ENCODE peak calls at places on chromosomes 13 and 19, in eight cellular contexts. One of them, this sample, is unnamed.

GRCh38 chr13:33052446-33052845 is 36.2 kb downstream of the KL start:
- DNase-seq in activated CD8-positive, alpha-beta T cell treated with anti-CD3 and anti-CD28 coated beads for 36 hours: no peak
- DNase-seq in EH: peak
- DNase-seq in lower leg skin: no peak
- DNase-seq in C1 segment of cervical spinal cord: no peak
- DNase-seq in left cardiac atrium: no peak
- DNase-seq in astrocyte of the hippocampus: peak
- DNase-seq in GM23338: no peak
- DNase-seq in this sample: no peak

GRCh38 chr13:43390101-43390500 is 366.7 kb downstream of the DNAJC15 start:
- DNase-seq in activated CD8-positive, alpha-beta T cell treated with anti-CD3 and anti-CD28 coated beads for 36 hours: no peak
- DNase-seq in EH: peak
- DNase-seq in lower leg skin: no peak
- DNase-seq in C1 segment of cervical spinal cord: no peak
- DNase-seq in left cardiac atrium: no peak
- DNase-seq in astrocyte of the hippocampus: no peak
- DNase-seq in GM23338: no peak
- DNase-seq in this sample: no peak

GRCh38 chr19:29677001-29677781 is 11.9 kb downstream of the PLEKHF1 start:
- DNase-seq in activated CD8-positive, alpha-beta T cell treated with anti-CD3 and anti-CD28 coated beads for 36 hours: peak
- DNase-seq in EH: no peak
- DNase-seq in lower leg skin: peak
- DNase-seq in C1 segment of cervical spinal cord: no peak
- DNase-seq in left cardiac atrium: no peak
- DNase-seq in astrocyte of the hippocampus: no peak
- DNase-seq in GM23338: peak
- DNase-seq in this sample: no peak

GRCh38 chr13:33312150-33312908 is 26.8 kb upstream of the STARD13 start:
- DNase-seq in activated CD8-positive, alpha-beta T cell treated with anti-CD3 and anti-CD28 coated beads for 36 hours: no peak
- DNase-seq in EH: peak
- DNase-seq in lower leg skin: no peak
- DNase-seq in C1 segment of cervical spinal cord: no peak
- DNase-seq in left cardiac atrium: no peak
- DNase-seq in astrocyte of the hippocampus: peak
- DNase-seq in GM23338: peak
- DNase-seq in this sample: no peak

GRCh38 chr19:3986260-3987041 is 1.2 kb upstream of the EEF2 start:
- DNase-seq in activated CD8-positive, alpha-beta T cell treated with anti-CD3 and anti-CD28 coated beads for 36 hours: peak
- DNase-seq in EH: peak
- DNase-seq in lower leg skin: no peak
- DNase-seq in C1 segment of cervical spinal cord: peak
- DNase-seq in left cardiac atrium: no peak
- DNase-seq in astrocyte of the hippocampus: peak
- DNase-seq in GM23338: peak
- DNase-seq in this sample: peak

GRCh38 chr13:110366733-110367132 is 59.6 kb downstream of the COL4A2 start:
- DNase-seq in activated CD8-positive, alpha-beta T cell treated with anti-CD3 and anti-CD28 coated beads for 36 hours: no peak
- DNase-seq in EH: no peak
- DNase-seq in lower leg skin: no peak
- DNase-seq in C1 segment of cervical spinal cord: no peak
- DNase-seq in left cardiac atrium: no peak
- DNase-seq in astrocyte of the hippocampus: no peak
- DNase-seq in GM23338: no peak
- DNase-seq in this sample: no peak

GRCh38 chr19:593505-593904 is 3.8 kb downstream of the HCN2 start:
- DNase-seq in activated CD8-positive, alpha-beta T cell treated with anti-CD3 and anti-CD28 coated beads for 36 hours: no peak
- DNase-seq in EH: no peak
- DNase-seq in lower leg skin: no peak
- DNase-seq in C1 segment of cervical spinal cord: no peak
- DNase-seq in left cardiac atrium: no peak
- DNase-seq in astrocyte of the hippocampus: no peak
- DNase-seq in GM23338: no peak
- DNase-seq in this sample: no peak

GRCh38 chr13:88042489-88042888 is 371.3 kb downstream of the SLITRK5 start:
- DNase-seq in activated CD8-positive, alpha-beta T cell treated with anti-CD3 and anti-CD28 coated beads for 36 hours: no peak
- DNase-seq in EH: no peak
- DNase-seq in lower leg skin: no peak
- DNase-seq in C1 segment of cervical spinal cord: no peak
- DNase-seq in left cardiac atrium: no peak
- DNase-seq in astrocyte of the hippocampus: peak
- DNase-seq in GM23338: no peak
- DNase-seq in this sample: no peak

GRCh38 chr13:27968316-27969072 is 621 bp downstream of the CDX2 start:
- DNase-seq in activated CD8-positive, alpha-beta T cell treated with anti-CD3 and anti-CD28 coated beads for 36 hours: no peak
- DNase-seq in EH: no peak
- DNase-seq in lower leg skin: peak
- DNase-seq in C1 segment of cervical spinal cord: no peak
- DNase-seq in left cardiac atrium: no peak
- DNase-seq in astrocyte of the hippocampus: no peak
- DNase-seq in GM23338: peak
- DNase-seq in this sample: peak

This sample was measured in ELF-1.